ENCODE peak calls at places on chromosomes 16 and 17, in four cellular contexts. D, U, F and I are unnamed samples.

GRCh38 chr17:59513934-59514841 is 51.2 kb upstream of the DHX40 start:
- DNase-seq in U (peak; percentile 94), D (peak; percentile 90), F (no peak), I (no peak)

GRCh38 chr16:54928016-54928356 is 2.7 kb upstream of the IRX5 start:
- DNase-seq in F (no peak), D (no peak), U (no peak), I (no peak)

GRCh38 chr17:61842899-61843298 is 20.4 kb downstream of the BRIP1 start:
- DNase-seq in F (no peak), D (no peak), U (no peak), I (no peak)

GRCh38 chr16:12803203-12804093 is at the start of gene CPPED1:
- DNase-seq in D (peak; percentile 96), F (peak; percentile 96), U (peak; percentile 98), I (peak; percentile 89)

GRCh38 chr17:36703860-36704266 is 102.5 kb downstream of the MRM1 start:
- DNase-seq in U (peak; percentile 58), D (peak; percentile 42), F (peak; percentile 65), I (peak; percentile 52)

GRCh38 chr16:74455213-74455612 is 33.9 kb upstream of the CLEC18B start:
- DNase-seq in F (no peak), D (peak; percentile 85), U (no peak), I (no peak)

GRCh38 chr17:68290268-68290954 is 516 bp downstream of the SLC16A6 start:
- DNase-seq in D (no peak), F (peak; percentile 61), U (peak; percentile 71), I (peak; percentile 50)

GRCh38 chr17:34665150-34665802 is 85.9 kb downstream of the TMEM132E start:
- DNase-seq in U (no peak), D (no peak), F (no peak), I (no peak)

GRCh38 chr16:17275076-17275732 is 195.6 kb downstream of the XYLT1 start:
- DNase-seq in D (no peak), F (no peak), U (no peak), I (no peak)

GRCh38 chr17:55238931-55239297 is 25.8 kb upstream of the HLF start:
- DNase-seq in D (peak; percentile 4), U (no peak), F (no peak), I (peak; percentile 38)

GRCh38 chr17:50931003-50931878 is 65.1 kb upstream of the TOB1 start:
- DNase-seq in D (peak; percentile 91), U (peak; percentile 91), F (peak; percentile 76), I (peak; percentile 75)

GRCh38 chr17:8146381-8147140 is 5.6 kb downstream of the PER1 start:
- DNase-seq in F (no peak), D (no peak), U (no peak), I (no peak)
- TF ChIP-seq CTCF in F (no peak), D (no peak), U (no peak), I (no peak)

GRCh38 chr16:78102865-78103264 is 3.4 kb downstream of the WWOX start:
- DNase-seq in F (no peak), D (no peak), U (no peak), I (no peak)

GRCh38 chr16:78102122-78102660 is 2.7 kb downstream of the WWOX start:
- DNase-seq in D (no peak), U (no peak), F (no peak), I (no peak)

GRCh38 chr16:78106659-78107058 is 7.2 kb downstream of the WWOX start:
- DNase-seq in U (no peak), D (no peak), F (no peak), I (no peak)

GRCh38 chr16:78108451-78108850 is 9.0 kb downstream of the WWOX start:
- DNase-seq in D (no peak), F (no peak), U (no peak), I (no peak)

GRCh38 chr16:78105517-78105916 is 6.1 kb downstream of the WWOX start:
- DNase-seq in U (no peak), F (no peak), D (no peak), I (no peak)
- TF ChIP-seq CTCF in U (no peak), F (no peak), D (no peak), I (no peak)

GRCh38 chr16:6016530-6017184 is 919.1 kb upstream of the EEF2KMT start:
- DNase-seq in U (no peak), D (no peak), F (no peak), I (no peak)
- TF ChIP-seq CTCF in U (no peak), D (no peak), F (no peak), I (no peak)

DNA sequence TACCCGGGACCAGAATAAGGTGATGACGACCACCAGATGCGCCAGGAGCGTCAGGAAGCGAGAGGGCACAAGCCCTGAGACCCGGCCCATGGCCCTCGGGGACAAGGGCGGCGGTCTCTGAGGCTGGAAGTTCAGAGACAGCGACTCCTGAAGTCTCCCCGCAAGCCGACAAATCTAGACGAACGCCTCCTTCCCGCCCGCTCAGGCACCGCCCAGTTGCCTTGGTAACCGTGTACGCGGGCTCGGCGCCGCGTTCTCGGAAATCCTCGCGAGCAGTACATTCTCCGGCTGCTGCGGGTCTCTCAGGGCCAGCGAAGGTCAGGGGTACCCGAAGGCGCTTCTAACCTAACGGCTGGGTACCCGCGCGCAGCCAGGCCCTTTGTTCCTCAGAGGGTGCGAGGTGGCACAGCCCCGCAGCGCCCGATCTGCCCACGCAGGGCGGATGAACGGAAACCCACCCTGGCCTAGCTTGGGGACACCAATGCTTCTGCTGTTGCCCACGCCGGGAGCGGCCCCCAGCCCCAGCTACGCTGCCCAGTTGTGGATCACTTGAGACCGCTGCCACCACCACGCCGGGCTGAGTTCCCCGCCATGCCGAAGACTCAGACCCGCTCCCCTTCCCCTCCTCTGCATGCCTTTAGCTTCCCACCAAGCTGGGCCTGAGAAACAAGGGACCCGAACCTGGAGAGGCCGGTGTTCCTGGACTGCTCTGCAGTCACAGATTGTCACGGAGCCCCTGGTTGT is at the start of gene TMEM107:
- DNase-seq in F (peak; percentile 91), U (peak; percentile 92), D (peak; percentile 84), I (peak; percentile 85)
- TF ChIP-seq CTCF in F (no peak), U (peak; percentile 6), D (no peak), I (no peak)

GRCh38 chr16:1884155-1884760 is 12.3 kb upstream of the MEIOB start:
- DNase-seq in U (no peak), D (peak; percentile 21), F (no peak), I (no peak)
- TF ChIP-seq CTCF in U (peak; percentile 16), D (peak; percentile 30), F (no peak), I (no peak)